ENCODE peak calls at places on chromosomes 11 and 22, in seven cellular contexts. Z is midbrain, V is NCI-H1105, F is body of pancreas, N is BJ, C is HEK293T, Q is ELF-1. T is an unnamed sample.
A peak's percentile ranks its signal among the peaks of the same experiment; 100 is the strongest.

GRCh38 chr22:30841264-30841663 is 127.3 kb downstream of the MORC2 start:
- DNase-seq in Z (no peak), V (no peak), F (no peak), N (no peak), C (no peak), Q (no peak), T (no peak)

GRCh38 chr22:45094826-45095225 is 68.9 kb upstream of the NUP50 start:
- DNase-seq in Z (no peak), V (no peak), F (no peak), N (no peak), C (no peak), Q (no peak), T (no peak)

GRCh38 chr11:1531961-1532586 is 40.0 kb downstream of the DUSP8 start:
- DNase-seq in Z (peak; percentile 46), V (no peak), F (no peak), N (peak; percentile 65), C (no peak), Q (no peak), T (no peak)

GRCh38 chr11:74676596-74676995 is 54.6 kb downstream of the CHRDL2 start:
- DNase-seq in Z (no peak), V (no peak), F (no peak), N (no peak), C (no peak), Q (no peak), T (no peak)

GRCh38 chr22:50573491-50574382 is 4.5 kb downstream of the CPT1B start:
- DNase-seq in Z (no peak), V (no peak), F (no peak), N (no peak), C (no peak), Q (no peak), T (no peak)

GRCh38 chr11:65444314-65445051 is 21.9 kb downstream of the NEAT1 start:
- DNase-seq in Z (no peak), V (no peak), F (peak; percentile 6), N (no peak), C (no peak), Q (peak; percentile 32), T (no peak)

GRCh38 chr22:20672082-20672424 is 101.9 kb upstream of the SERPIND1 start:
- DNase-seq in Z (no peak), V (no peak), F (no peak), N (no peak), C (no peak), Q (no peak), T (no peak)

GRCh38 chr11:313787-314547 is at the start of gene IFITM1:
- DNase-seq in Z (no peak), V (no peak), F (no peak), N (peak; percentile 79), C (no peak), Q (peak; percentile 79), T (peak; percentile 71)

GRCh38 chr11:73402834-73403185 is 26.6 kb downstream of the RELT start:
- DNase-seq in Z (no peak), V (no peak), F (no peak), N (no peak), C (no peak), Q (no peak), T (no peak)

GRCh38 chr22:48957311-48957986 is 870.2 kb downstream of the BRD1 start:
- DNase-seq in Z (no peak), V (no peak), F (no peak), N (no peak), C (no peak), Q (no peak), T (no peak)

GRCh38 chr22:39773976-39774539 is 119.5 kb downstream of the ENTHD1 start:
- DNase-seq in Z (no peak), V (no peak), F (no peak), N (no peak), C (no peak), Q (no peak), T (no peak)

GRCh38 chr11:66207816-66208215 is 60.6 kb upstream of the RAB1B start:
- DNase-seq in Z (no peak), V (no peak), F (no peak), N (no peak), C (no peak), Q (no peak), T (no peak)

GRCh38 chr22:46561435-46561905 is 24.1 kb upstream of the CELSR1 start:
- DNase-seq in Z (no peak), V (peak; percentile 3), F (no peak), N (no peak), C (peak; percentile 75), Q (peak; percentile 67), T (no peak)

GRCh38 chr11:65663634-65664200 is 1.0 kb upstream of the RELA start:
- DNase-seq in Z (peak; percentile 64), V (no peak), F (peak; percentile 65), N (peak; percentile 37), C (peak; percentile 20), Q (no peak), T (peak; percentile 79)

GRCh38 chr22:39214006-39214382 is 30.8 kb downstream of the PDGFB start:
- DNase-seq in Z (no peak), V (no peak), F (no peak), N (no peak), C (no peak), Q (no peak), T (no peak)

GRCh38 chr11:86431258-86431657 is 56.6 kb downstream of the CCDC81 start:
- DNase-seq in Z (no peak), V (no peak), F (no peak), N (no peak), C (no peak), Q (no peak), T (no peak)

GRCh38 chr11:34599406-34599901 is 21.4 kb upstream of the EHF start:
- DNase-seq in Z (no peak), V (no peak), F (no peak), N (peak; percentile 71), C (no peak), Q (no peak), T (no peak)